ENCODE peak calls at places on chromosome 16, in nine cellular contexts. E is fibroblast of lung, G is GM12878, S is neuronal stem cell, M is IMR-90, Z is HepG2, C is colonic mucosa, A is keratinocyte, Q is GM23248. I is an unnamed sample.

GRCh38 chr16:85656351-85657266 is 32.1 kb downstream of the GINS2 start:
- DNase-seq in E (no peak), G (no peak), S (no peak), M (no peak), Z (no peak), C (no peak), A (no peak), Q (no peak), I (no peak)

GRCh38 chr16:61823326-61823725 is 212.9 kb downstream of the CDH8 start:
- DNase-seq in E (no peak), G (no peak), S (no peak), M (no peak), Z (no peak), C (no peak), A (no peak), Q (no peak), I (no peak)

GRCh38 chr16:50372611-50373344 is 4.0 kb upstream of the BRD7 start:
- DNase-seq in E (peak; percentile 21), G (no peak), S (no peak), M (peak; percentile 61), Z (peak; percentile 71), C (no peak), A (no peak), Q (peak; percentile 69), I (peak; percentile 24)

GRCh38 chr16:49969356-49970030 is 55.5 kb upstream of the CNEP1R1 start:
- DNase-seq in E (peak; percentile 8), G (no peak), S (no peak), M (no peak), Z (peak; percentile 18), C (no peak), A (no peak), Q (no peak), I (peak; percentile 30)

GRCh38 chr16:1093284-1094123 is 2.5 kb downstream of the C1QTNF8 start:
- DNase-seq in E (no peak), G (no peak), S (no peak), M (no peak), Z (peak; percentile 43), C (no peak), A (no peak), Q (no peak), I (no peak)

GRCh38 chr16:89924298-89924924 is 1.3 kb downstream of the TUBB3 start:
- DNase-seq in E (peak; percentile 68), G (no peak), S (peak; percentile 94), M (peak; percentile 44), Z (peak; percentile 55), C (no peak), A (no peak), Q (peak; percentile 78), I (peak; percentile 80)

GRCh38 chr16:73126453-73126853 is 78.5 kb upstream of the ZFHX3 start:
- DNase-seq in E (peak; percentile 95), G (no peak), S (no peak), M (peak; percentile 61), Z (peak; percentile 45), C (no peak), A (no peak), Q (peak; percentile 85), I (peak; percentile 90)

GRCh38 chr16:28069921-28070794 is 6.6 kb upstream of the GSG1L start:
- DNase-seq in E (peak; percentile 9), G (no peak), S (no peak), M (no peak), Z (no peak), C (no peak), A (no peak), Q (no peak), I (no peak)

DNA sequence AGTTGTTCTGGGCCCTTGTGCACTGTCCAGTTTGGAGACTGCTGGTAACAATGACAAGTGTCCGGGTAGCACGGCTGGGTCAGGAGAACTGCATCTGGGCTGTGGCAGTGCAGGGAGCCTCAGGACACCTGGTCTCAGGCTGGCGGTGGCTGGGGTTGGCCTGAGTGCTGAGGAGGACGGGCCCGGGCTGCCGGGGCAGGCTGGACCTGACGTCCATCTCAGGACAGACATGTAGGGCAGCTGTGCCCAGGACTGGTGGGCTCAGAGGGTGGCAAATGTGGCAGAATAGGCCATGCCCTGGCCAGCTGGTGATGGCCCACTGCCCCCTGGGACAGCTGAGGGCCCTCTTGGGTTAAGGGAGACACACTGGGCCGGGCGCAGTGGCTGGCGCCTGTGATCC is 4.2 kb upstream of the NLRC3 start:
- DNase-seq in E (no peak), G (no peak), S (no peak), M (no peak), Z (no peak), C (no peak), A (no peak), Q (no peak), I (no peak)
- H3K9ac ChIP-seq in E (no peak overlapping the region), G (no peak overlapping the region), S (no peak overlapping the region), M (no peak overlapping the region), Z (no peak overlapping the region), C (no peak overlapping the region), A (no peak overlapping the region), Q (no peak overlapping the region), I (no peak overlapping the region)

DNA sequence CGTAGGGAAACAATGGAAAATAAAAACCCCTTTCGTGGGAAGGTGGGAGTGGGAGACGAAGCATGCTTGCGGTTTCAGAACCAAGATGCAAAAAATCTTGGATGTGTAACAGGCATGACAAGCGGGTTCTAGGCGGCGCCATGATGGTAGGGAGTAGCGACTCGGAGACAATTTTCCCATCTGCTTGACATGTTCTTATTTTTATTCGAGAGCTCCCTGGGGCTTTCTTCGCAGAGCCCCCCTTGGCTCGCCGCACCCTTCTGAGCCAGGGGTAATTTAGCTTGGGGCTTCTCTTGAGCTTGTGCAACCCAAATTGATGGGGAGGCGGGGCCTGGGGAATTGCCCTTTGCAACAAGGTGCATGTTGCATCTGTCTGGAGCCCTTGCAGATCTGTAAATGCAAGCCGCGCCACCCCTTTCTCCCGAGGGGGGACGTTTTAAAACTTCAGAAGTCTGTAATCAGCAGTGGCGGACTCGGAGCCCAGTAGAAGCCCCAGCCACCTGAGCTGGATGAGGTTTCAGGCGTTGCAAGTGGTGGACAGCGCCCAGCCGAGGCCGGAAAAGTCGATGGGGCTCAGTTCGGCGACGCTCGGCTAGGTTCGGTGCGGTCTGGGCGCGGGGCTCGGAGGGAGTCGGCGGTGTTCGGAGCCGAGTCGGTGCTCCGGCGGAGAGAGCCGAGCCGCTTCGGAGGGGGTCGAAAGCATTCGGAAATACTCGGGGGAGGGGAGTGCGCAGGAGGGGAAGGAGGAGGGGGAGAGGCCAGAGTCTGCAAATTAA is 2.9 kb downstream of the GNAO1 start:
- DNase-seq in E (peak; percentile 54), G (no peak), S (peak; percentile 95), M (peak; percentile 55), Z (peak; percentile 66), C (peak; percentile 58), A (no peak), Q (peak; percentile 56), I (peak; percentile 90)
- H3K4me3 ChIP-seq in E (no peak overlapping the region), G (no peak overlapping the region), S (no peak overlapping the region), M (no peak overlapping the region), Z (no peak overlapping the region), C (peak overlapping the region; percentile 8), A (no peak overlapping the region), Q (no peak overlapping the region), I (no peak overlapping the region)

GRCh38 chr16:35298460-35299243 is 1839.2 kb downstream of the TP53TG3F start:
- DNase-seq in E (no peak), G (no peak), S (no peak), M (no peak), Z (no peak), C (no peak), A (peak; percentile 68), Q (no peak), I (no peak)
- H3K9me3 ChIP-seq in E (no peaks in the 10 kb centered on the region), G (no peaks in the 10 kb centered on the region), S (no peaks in the 10 kb centered on the region), M (peaks cover 26% of the 10 kb centered on the region), Z (peaks cover 98% of the 10 kb centered on the region), C (no peaks in the 10 kb centered on the region), A (no peaks in the 10 kb centered on the region), Q (no peaks in the 10 kb centered on the region), I (no peaks in the 10 kb centered on the region)

GRCh38 chr16:12090162-12090552 is 113.6 kb downstream of the SNX29 start:
- DNase-seq in E (no peak), G (no peak), S (no peak), M (no peak), Z (no peak), C (no peak), A (no peak), Q (no peak), I (no peak)
- H3K9ac ChIP-seq in E (no peak overlapping the region), G (no peak overlapping the region), S (no peak overlapping the region), M (no peak overlapping the region), Z (no peak overlapping the region), C (no peak overlapping the region), A (peak overlapping the region; percentile 43), Q (peak overlapping the region; percentile 75), I (peak overlapping the region; percentile 67)

GRCh38 chr16:83924686-83925085 is 25.8 kb downstream of the MLYCD start:
- DNase-seq in E (no peak), G (no peak), S (no peak), M (no peak), Z (no peak), C (no peak), A (no peak), Q (no peak), I (no peak)
- H3K4me3 ChIP-seq in E (no peak overlapping the region), G (no peak overlapping the region), S (no peak overlapping the region), M (no peak overlapping the region), Z (no peak overlapping the region), C (no peak overlapping the region), A (no peak overlapping the region), Q (no peak overlapping the region), I (no peak overlapping the region)

I was measured in adipocyte.